ENCODE peak calls at places on chromosomes 2 and 18, in five cellular contexts. I is A549, W is HepG2, E is GM12878, X is K562. C is an unnamed sample.

GRCh38 chr18:79776674-79777073 is 21.1 kb upstream of the KCNG2 start:
- DNase-seq in I (no peak), W (no peak), E (no peak), X (no peak), C (no peak)

GRCh38 chr2:236536727-236537398 is 32.8 kb upstream of the ACKR3 start:
- DNase-seq in W (no peak), I (no peak), X (no peak), E (peak; percentile 53), C (no peak)

GRCh38 chr2:96105994-96106393 is 10.4 kb downstream of the ADRA2B start:
- DNase-seq in E (no peak), X (no peak), W (no peak), I (no peak), C (no peak)

GRCh38 chr2:121212661-121213325 is 72.2 kb downstream of the TFCP2L1 start:
- DNase-seq in I (no peak), X (no peak), E (no peak), W (no peak), C (peak; percentile 50)

GRCh38 chr18:71336811-71337210 is 1048.0 kb downstream of the SOCS6 start:
- DNase-seq in W (no peak), E (no peak), I (no peak), X (no peak), C (no peak)

GRCh38 chr2:46943881-46944798 is 28.5 kb upstream of the MCFD2 start:
- DNase-seq in E (peak; percentile 84), I (no peak), W (no peak), X (no peak), C (no peak)

GRCh38 chr2:27451095-27451494 is 8.9 kb downstream of the KRTCAP3 start:
- DNase-seq in W (no peak), X (no peak), E (no peak), I (no peak), C (no peak)

GRCh38 chr18:65235966-65236634 is 514.7 kb upstream of the CDH7 start:
- DNase-seq in W (no peak), X (no peak), I (no peak), E (no peak), C (no peak)

GRCh38 chr18:48019557-48019956 is 89.1 kb upstream of the SMAD2 start:
- DNase-seq in E (no peak), W (no peak), I (no peak), X (no peak), C (no peak)

GRCh38 chr2:119112230-119112629 is 46.3 kb downstream of the C1QL2 start:
- DNase-seq in W (no peak), X (no peak), E (no peak), I (no peak), C (no peak)

GRCh38 chr2:134513468-134513810 is 205.4 kb downstream of the TMEM163 start:
- DNase-seq in E (no peak), W (no peak), I (no peak), X (no peak), C (no peak)

GRCh38 chr2:181252248-181253148 is 204.7 kb upstream of the ITGA4 start:
- DNase-seq in X (no peak), E (no peak), W (no peak), I (no peak), C (no peak)

GRCh38 chr2:171541202-171541884 is 19.1 kb downstream of the CYBRD1 start:
- DNase-seq in W (no peak), E (no peak), X (peak; percentile 82), I (peak; percentile 52), C (peak; percentile 73)

GRCh38 chr2:189421644-189422043 is 19.6 kb upstream of the WDR75 start:
- DNase-seq in I (peak; percentile 33), X (no peak), W (no peak), E (no peak), C (no peak)

GRCh38 chr2:40095003-40095402 is 315.9 kb upstream of the THUMPD2 start:
- DNase-seq in E (no peak), X (no peak), I (peak; percentile 18), W (no peak), C (no peak)

GRCh38 chr18:40055262-40055661 is 1899.8 kb upstream of the PIK3C3 start:
- DNase-seq in I (no peak), X (no peak), E (no peak), W (no peak), C (no peak)

GRCh38 chr18:34494359-34494696 is 215.8 kb upstream of the DTNA start:
- DNase-seq in X (no peak), W (peak; percentile 3), E (no peak), I (no peak), C (peak; percentile 40)

GRCh38 chr2:113203901-113204519 is 30.2 kb downstream of the PSD4 start:
- DNase-seq in W (peak; percentile 80), I (peak; percentile 86), X (peak; percentile 80), E (peak; percentile 30), C (peak; percentile 87)

GRCh38 chr2:191845248-191845715 is 1.6 kb downstream of the CAVIN2 start:
- DNase-seq in X (peak; percentile 49), I (peak; percentile 40), W (peak; percentile 66), E (no peak), C (peak; percentile 51)

GRCh38 chr2:32384529-32384928 is 27.7 kb downstream of the BIRC6 start:
- DNase-seq in I (no peak), W (no peak), X (no peak), E (no peak), C (no peak)

GRCh38 chr18:9804517-9805104 is 81.2 kb upstream of the TXNDC2 start:
- DNase-seq in I (no peak), X (peak; percentile 58), E (no peak), W (no peak), C (no peak)

GRCh38 chr2:43944915-43945314 is 50.9 kb downstream of the LRPPRC start:
- DNase-seq in E (no peak), I (no peak), X (no peak), W (no peak), C (no peak)

GRCh38 chr2:183125659-183126341 is 1.6 kb downstream of the NUP35 start:
- DNase-seq in I (no peak), E (no peak), W (no peak), X (peak; percentile 69), C (no peak)

GRCh38 chr2:240255811-240256703 is 115.6 kb upstream of the OTOS start:
- DNase-seq in E (no peak), I (peak; percentile 50), W (peak; percentile 96), X (no peak), C (peak; percentile 69)

GRCh38 chr2:137238065-137238464 is 472.7 kb downstream of the THSD7B start:
- DNase-seq in W (no peak), E (no peak), I (no peak), X (no peak), C (no peak)

GRCh38 chr2:190837991-190838390 is 42.6 kb upstream of the GLS start:
- DNase-seq in I (no peak), E (no peak), W (no peak), X (no peak), C (no peak)

GRCh38 chr2:190836767-190837166 is 43.9 kb upstream of the GLS start:
- DNase-seq in X (no peak), E (no peak), W (no peak), I (no peak), C (no peak)

GRCh38 chr2:190840572-190841172 is 39.9 kb upstream of the GLS start:
- DNase-seq in W (no peak), E (no peak), X (no peak), I (no peak), C (no peak)

GRCh38 chr2:190837417-190837816 is 43.2 kb upstream of the GLS start:
- DNase-seq in E (no peak), W (no peak), X (no peak), I (peak; percentile 55), C (no peak)

DNA sequence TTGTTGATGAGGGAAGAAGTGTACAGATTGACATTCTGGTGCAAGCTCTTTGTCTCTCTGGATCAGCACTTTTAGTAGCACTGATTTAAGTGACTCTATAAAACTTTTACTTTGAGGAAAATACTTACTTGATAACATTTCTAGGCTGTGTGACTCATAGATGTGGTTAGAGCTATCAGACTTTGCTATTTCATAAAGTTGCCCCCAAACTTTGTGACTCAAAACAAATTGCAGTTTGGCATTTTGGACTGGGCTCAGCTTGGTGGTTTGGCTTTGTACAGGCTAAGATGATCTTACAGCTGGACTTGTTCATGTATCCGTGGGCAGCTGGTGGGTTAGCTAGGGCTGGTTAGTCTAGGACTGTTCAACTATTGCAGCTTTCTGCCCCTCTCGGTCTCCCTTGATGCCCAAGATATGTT is 42.1 kb upstream of the GLS start:
- DNase-seq in W (no peak), X (no peak), E (no peak), I (peak; percentile 57), C (no peak)
- TF ChIP-seq JUNB in W (no peak), X (no peak), E (no peak), I (peak; percentile 92), C (no peak)

GRCh38 chr2:1967242-1968210 is 223.2 kb upstream of the PXDN start:
- DNase-seq in I (no peak), X (no peak), W (no peak), E (no peak), C (peak; percentile 24)
- TF ChIP-seq JUNB in I (no peak), X (no peak), W (no peak), E (no peak), C (no peak)

GRCh38 chr2:84878896-84879594 is 1.8 kb downstream of the TRABD2A start:
- DNase-seq in W (no peak), X (no peak), I (no peak), E (no peak), C (no peak)

GRCh38 chr2:84875213-84875560 is 5.7 kb downstream of the TRABD2A start:
- DNase-seq in W (no peak), E (no peak), X (no peak), I (no peak), C (no peak)

GRCh38 chr2:84878459-84878858 is 2.4 kb downstream of the TRABD2A start:
- DNase-seq in X (no peak), I (no peak), E (no peak), W (peak; percentile 50), C (no peak)

GRCh38 chr2:84874381-84875212 is 6.3 kb downstream of the TRABD2A start:
- DNase-seq in W (no peak), X (no peak), E (no peak), I (no peak), C (no peak)

DNA sequence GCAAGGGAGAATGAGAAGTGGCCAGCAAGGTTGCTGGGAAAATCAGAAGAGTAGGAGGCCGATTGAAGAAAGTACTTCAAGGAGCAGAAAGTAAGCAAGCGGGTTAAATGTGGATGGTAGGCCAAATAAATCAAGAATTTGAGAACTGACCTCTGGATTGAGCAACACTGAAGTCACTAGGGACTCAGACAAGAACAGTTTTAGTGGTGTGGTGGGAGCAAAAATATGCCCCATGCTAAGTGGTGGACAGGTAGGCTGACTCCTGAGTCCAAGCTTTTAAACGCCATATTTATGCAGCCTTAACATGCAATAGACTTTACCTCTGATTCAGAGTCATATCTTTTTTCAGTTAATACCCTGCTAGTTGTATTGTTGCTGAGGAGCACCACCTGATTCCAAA is 4.5 kb downstream of the TRABD2A start:
- DNase-seq in I (no peak), E (no peak), X (no peak), W (no peak), C (no peak)
- TF ChIP-seq JUNB in I (no peak), E (no peak), X (no peak), W (no peak), C (no peak)

DNA sequence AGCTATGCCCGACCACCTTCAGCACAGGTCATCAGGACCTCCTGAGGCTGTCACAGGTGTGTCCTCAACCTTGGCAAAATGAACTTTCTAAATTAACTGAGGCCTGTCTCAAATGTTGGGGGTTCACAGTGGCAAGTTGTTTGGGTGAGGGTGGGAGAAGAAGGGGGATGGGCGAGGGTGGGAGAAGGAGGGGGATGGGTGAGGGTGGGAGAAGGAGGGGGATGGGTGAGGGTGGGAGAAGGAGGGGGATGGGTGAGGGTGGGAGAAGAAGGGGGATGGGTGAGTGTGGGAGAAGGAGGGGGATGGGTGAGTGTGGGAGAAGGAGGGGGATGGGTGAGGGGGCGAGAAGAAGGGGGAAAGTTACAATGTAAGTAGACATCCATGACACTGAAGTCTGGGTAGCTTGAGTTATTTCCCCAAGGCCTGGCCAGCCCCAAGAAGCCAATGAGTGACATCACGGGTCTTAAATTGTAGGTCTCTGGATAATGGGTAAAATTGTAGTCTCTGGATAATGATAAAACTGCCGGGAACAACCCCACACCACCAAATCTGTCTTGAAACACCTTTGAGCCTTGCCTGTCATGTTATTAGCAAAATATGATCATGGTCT is 56.3 kb downstream of the TIMM21 start:
- DNase-seq in E (no peak), I (no peak), X (no peak), W (no peak), C (no peak)
- TF ChIP-seq JUNB in E (no peak), I (no peak), X (no peak), W (no peak), C (no peak)

C was measured in GM23338.